ENCODE peak calls at places on chromosomes 3 and 15, in ten cellular contexts. V, U, F, W, S, R, C, O, T and A are unnamed samples.

GRCh38 chr3:48118322-48118721 is 69.9 kb downstream of the CDC25A start:
- DNase-seq in V (no peak), U (no peak), F (no peak), W (no peak), S (no peak), R (no peak), C (no peak), O (no peak), T (no peak), A (no peak)

GRCh38 chr15:65904301-65904700 is 35.0 kb downstream of the RAB11A start:
- DNase-seq in V (no peak), U (no peak), F (no peak), W (no peak), S (no peak), R (no peak), C (no peak), O (no peak), T (no peak), A (no peak)

GRCh38 chr15:97915261-97915660 is 45.2 kb upstream of the ARRDC4 start:
- DNase-seq in V (no peak), U (no peak), F (no peak), W (no peak), S (no peak), R (no peak), C (no peak), O (no peak), T (no peak), A (no peak)

GRCh38 chr3:126572343-126572742 is 13.6 kb upstream of the C3orf22 start:
- DNase-seq in V (no peak), U (no peak), F (no peak), W (no peak), S (no peak), R (no peak), C (no peak), O (no peak), T (no peak), A (no peak)

GRCh38 chr3:175704366-175705041 is 845.4 kb downstream of the NAALADL2 start:
- DNase-seq in V (no peak), U (no peak), F (no peak), W (no peak), S (no peak), R (no peak), C (no peak), O (no peak), T (no peak), A (no peak)

GRCh38 chr15:70438776-70439175 is 324.6 kb downstream of the UACA start:
- DNase-seq in V (no peak), U (no peak), F (peak; percentile 76), W (no peak), S (no peak), R (no peak), C (no peak), O (no peak), T (no peak), A (no peak)

GRCh38 chr3:31050296-31050695 is 155.8 kb upstream of the GADL1 start:
- DNase-seq in V (no peak), U (no peak), F (no peak), W (no peak), S (no peak), R (no peak), C (no peak), O (no peak), T (no peak), A (no peak)

GRCh38 chr3:43327184-43327950 is 41.0 kb downstream of the SNRK start:
- DNase-seq in V (no peak), U (no peak), F (no peak), W (peak; percentile 10), S (no peak), R (no peak), C (peak; percentile 76), O (no peak), T (no peak), A (no peak)

GRCh38 chr15:97084650-97085049 is 754.1 kb downstream of the NR2F2 start:
- DNase-seq in V (no peak), U (no peak), F (no peak), W (no peak), S (no peak), R (no peak), C (peak; percentile 56), O (no peak), T (no peak), A (no peak)

GRCh38 chr3:147930417-147930816 is 521.3 kb downstream of the ZIC1 start:
- DNase-seq in V (no peak), U (no peak), F (no peak), W (peak; percentile 81), S (no peak), R (no peak), C (peak; percentile 84), O (no peak), T (no peak), A (no peak)

GRCh38 chr3:188154758-188155574 is 1.0 kb downstream of the LPP start:
- DNase-seq in V (no peak), U (no peak), F (no peak), W (peak; percentile 51), S (no peak), R (no peak), C (no peak), O (no peak), T (no peak), A (no peak)

GRCh38 chr3:17605032-17605431 is 137.4 kb downstream of the TBC1D5 start:
- DNase-seq in V (no peak), U (no peak), F (no peak), W (peak; percentile 84), S (no peak), R (no peak), C (peak; percentile 88), O (no peak), T (no peak), A (no peak)

GRCh38 chr3:62174116-62174515 is 199.2 kb downstream of the FEZF2 start:
- DNase-seq in V (no peak), U (no peak), F (no peak), W (no peak), S (no peak), R (no peak), C (no peak), O (no peak), T (no peak), A (no peak)

GRCh38 chr3:178971614-178972013 is 100.0 kb downstream of the ZMAT3 start:
- DNase-seq in V (no peak), U (no peak), F (no peak), W (peak; percentile 10), S (no peak), R (no peak), C (peak; percentile 8), O (no peak), T (no peak), A (no peak)

GRCh38 chr3:167125612-167126407 is 254.3 kb downstream of the ZBBX start:
- DNase-seq in V (no peak), U (no peak), F (no peak), W (no peak), S (no peak), R (no peak), C (no peak), O (no peak), T (no peak), A (no peak)

GRCh38 chr3:57818772-57819171 is 62.7 kb downstream of the SLMAP start:
- DNase-seq in V (no peak), U (no peak), F (no peak), W (peak; percentile 10), S (no peak), R (no peak), C (no peak), O (no peak), T (no peak), A (no peak)

GRCh38 chr3:195120199-195120556 is 150.8 kb downstream of the XXYLT1 start:
- DNase-seq in V (no peak), U (no peak), F (no peak), W (no peak), S (no peak), R (no peak), C (no peak), O (no peak), T (no peak), A (no peak)

GRCh38 chr3:72082121-72082715 is 297.3 kb upstream of the PROK2 start:
- DNase-seq in V (no peak), U (no peak), F (no peak), W (peak; percentile 56), S (no peak), R (no peak), C (peak; percentile 23), O (no peak), T (no peak), A (no peak)

GRCh38 chr3:87437765-87438164 is 161.4 kb upstream of the POU1F1 start:
- DNase-seq in V (no peak), U (no peak), F (no peak), W (peak; percentile 47), S (no peak), R (no peak), C (peak; percentile 52), O (no peak), T (no peak), A (no peak)

GRCh38 chr3:184380627-184381260 is 890 bp downstream of the CHRD start:
- DNase-seq in V (no peak), U (peak; percentile 16), F (no peak), W (peak; percentile 33), S (no peak), R (no peak), C (no peak), O (peak; percentile 55), T (no peak), A (no peak)

GRCh38 chr3:151283907-151284461 is 5.6 kb upstream of the P2RY14 start:
- DNase-seq in V (no peak), U (no peak), F (peak; percentile 32), W (peak; percentile 27), S (no peak), R (no peak), C (peak; percentile 86), O (no peak), T (no peak), A (no peak)

GRCh38 chr3:186786810-186787375 is 3.5 kb downstream of the EIF4A2 start:
- DNase-seq in V (no peak), U (no peak), F (no peak), W (peak; percentile 22), S (no peak), R (no peak), C (no peak), O (no peak), T (no peak), A (no peak)

GRCh38 chr3:123346041-123346440 is 102.8 kb downstream of the ADCY5 start:
- DNase-seq in V (no peak), U (no peak), F (no peak), W (no peak), S (no peak), R (no peak), C (no peak), O (no peak), T (no peak), A (no peak)

GRCh38 chr3:37772773-37773291 is 88.8 kb upstream of the CTDSPL start:
- DNase-seq in V (no peak), U (no peak), F (no peak), W (no peak), S (no peak), R (no peak), C (no peak), O (no peak), T (no peak), A (no peak)

GRCh38 chr3:120743556-120744195 is 1.1 kb downstream of the GTF2E1 start:
- DNase-seq in V (no peak), U (no peak), F (no peak), W (peak; percentile 69), S (no peak), R (no peak), C (no peak), O (no peak), T (no peak), A (no peak)

GRCh38 chr15:74543583-74543982 is 2.6 kb downstream of the ARID3B start:
- DNase-seq in V (peak; percentile 2), U (peak; percentile 26), F (no peak), W (no peak), S (peak; percentile 39), R (no peak), C (no peak), O (no peak), T (no peak), A (peak; percentile 16)

GRCh38 chr15:38612159-38612863 is 47.7 kb upstream of the RASGRP1 start:
- DNase-seq in V (no peak), U (peak; percentile 14), F (no peak), W (no peak), S (no peak), R (no peak), C (no peak), O (no peak), T (no peak), A (peak; percentile 32)

GRCh38 chr15:74320358-74321247 is 46.8 kb downstream of the CYP11A1 start:
- DNase-seq in V (no peak), U (peak; percentile 39), F (peak; percentile 59), W (peak; percentile 76), S (peak; percentile 38), R (no peak), C (no peak), O (peak; percentile 65), T (no peak), A (no peak)